ENCODE peak calls at places on chromosomes 11 and 22, in eight cellular contexts. N, E, Q, R, O, A, J and I are unnamed samples.
A peak's percentile ranks its signal among the peaks of the same experiment; 100 is the strongest.

GRCh38 chr22:30420401-30421178 is 5.0 kb upstream of the MTFP1 start:
- DNase-seq in R (no peak), J (no peak), Q (no peak), N (no peak), A (no peak), O (no peak), E (no peak), I (no peak)

GRCh38 chr11:134411887-134412507 is at the start of gene B3GAT1:
- DNase-seq in J (no peak), R (peak; percentile 67), N (no peak), O (no peak), Q (no peak), E (no peak), A (no peak), I (no peak)

GRCh38 chr11:104735013-104735412 is 163.2 kb downstream of the CASP12 start:
- DNase-seq in E (no peak), O (no peak), R (no peak), Q (no peak), N (no peak), J (no peak), A (no peak), I (no peak)

GRCh38 chr22:27667121-27667843 is 134.3 kb downstream of the MN1 start:
- DNase-seq in J (no peak), Q (no peak), A (no peak), N (no peak), E (no peak), R (no peak), O (no peak), I (no peak)

GRCh38 chr22:19579880-19580279 is 55.7 kb upstream of the CLDN5 start:
- DNase-seq in J (peak; percentile 65), A (no peak), Q (no peak), E (no peak), O (no peak), R (no peak), N (peak; percentile 74), I (no peak)

GRCh38 chr11:134524201-134524600 is 112.2 kb upstream of the B3GAT1 start:
- DNase-seq in N (peak; percentile 38), A (peak; percentile 14), J (peak; percentile 11), E (no peak), O (no peak), Q (no peak), R (no peak), I (no peak)

GRCh38 chr11:102971766-102972165 is 16.2 kb upstream of the MMP13 start:
- DNase-seq in N (no peak), O (no peak), A (no peak), Q (no peak), J (no peak), R (no peak), E (no peak), I (no peak)

GRCh38 chr11:78202733-78203167 is 14.0 kb downstream of the USP35 start:
- DNase-seq in N (peak; percentile 29), E (no peak), O (no peak), Q (peak; percentile 58), J (no peak), R (no peak), A (no peak), I (no peak)

GRCh38 chr11:2156416-2157182 is 4.4 kb downstream of the INS start:
- DNase-seq in R (peak; percentile 74), O (peak; percentile 77), A (peak; percentile 72), Q (peak; percentile 46), J (peak; percentile 87), E (peak; percentile 85), N (no peak), I (peak; percentile 39)

GRCh38 chr22:44702479-44703219 is 645 bp downstream of the PRR5 start:
- DNase-seq in J (no peak), A (no peak), R (peak; percentile 70), N (no peak), Q (no peak), O (peak; percentile 52), E (peak; percentile 41), I (no peak)

GRCh38 chr11:46352063-46352841 is 5.0 kb downstream of the DGKZ start:
- DNase-seq in O (no peak), Q (peak; percentile 81), E (peak; percentile 29), R (peak; percentile 65), N (no peak), J (peak; percentile 88), A (no peak), I (no peak)

GRCh38 chr11:133663135-133663534 is 130.8 kb upstream of the OPCML start:
- DNase-seq in R (no peak), A (no peak), E (no peak), Q (no peak), J (no peak), N (no peak), O (no peak), I (no peak)

GRCh38 chr11:1832181-1832988 is 2.4 kb upstream of the SYT8 start:
- DNase-seq in N (no peak), R (peak; percentile 62), Q (peak; percentile 75), O (peak; percentile 76), E (peak; percentile 70), A (no peak), J (peak; percentile 78), I (no peak)

GRCh38 chr11:22703040-22703439 is 36.6 kb downstream of the GAS2 start:
- DNase-seq in O (peak; percentile 6), E (peak; percentile 11), J (no peak), R (peak; percentile 97), A (no peak), N (no peak), Q (no peak), I (peak; percentile 80)

GRCh38 chr22:46934746-46935491 is 172.5 kb downstream of the TBC1D22A start:
- DNase-seq in Q (no peak), J (no peak), O (no peak), N (no peak), R (peak; percentile 9), E (peak; percentile 77), A (no peak), I (peak; percentile 51)

GRCh38 chr11:43664295-43664694 is 16.2 kb upstream of the HSD17B12 start:
- DNase-seq in O (no peak), E (no peak), J (no peak), R (no peak), N (no peak), A (no peak), Q (no peak), I (no peak)

GRCh38 chr11:34798985-34799384 is 117.2 kb downstream of the APIP start:
- DNase-seq in N (no peak), A (no peak), O (no peak), E (no peak), R (peak; percentile 31), J (no peak), Q (no peak), I (no peak)

GRCh38 chr11:78099671-78100070 is 20.0 kb upstream of the NDUFC2 start:
- DNase-seq in E (no peak), R (no peak), O (no peak), N (no peak), J (no peak), Q (no peak), A (no peak), I (no peak)

GRCh38 chr11:74749127-74749964 is 697 bp downstream of the RNF169 start:
- DNase-seq in O (peak; percentile 60), E (peak; percentile 57), J (peak; percentile 73), Q (peak; percentile 35), A (peak; percentile 57), N (no peak), R (peak; percentile 73), I (no peak)

GRCh38 chr11:100515087-100515486 is 172.0 kb upstream of the ARHGAP42 start:
- DNase-seq in E (peak; percentile 20), J (no peak), R (no peak), O (no peak), A (no peak), N (no peak), Q (no peak), I (no peak)

GRCh38 chr11:35458846-35459245 is 39.5 kb upstream of the SLC1A2 start:
- DNase-seq in A (no peak), J (no peak), N (no peak), Q (no peak), E (no peak), O (no peak), R (peak; percentile 73), I (no peak)

GRCh38 chr11:124762077-124762623 is at the start of gene ESAM:
- DNase-seq in A (no peak), Q (peak; percentile 60), N (no peak), R (peak; percentile 61), E (no peak), J (no peak), O (peak; percentile 84), I (no peak)

GRCh38 chr11:9701799-9702198 is 37.9 kb downstream of the SWAP70 start:
- DNase-seq in J (no peak), N (no peak), A (no peak), O (no peak), Q (no peak), E (no peak), R (peak; percentile 50), I (no peak)

GRCh38 chr22:28674121-28674563 is 5.5 kb downstream of the TTC28 start:
- DNase-seq in J (no peak), Q (peak; percentile 40), N (no peak), O (no peak), A (no peak), E (peak; percentile 41), R (no peak), I (no peak)

GRCh38 chr11:128261011-128261421 is 326.3 kb downstream of the ETS1 start:
- DNase-seq in A (no peak), Q (no peak), O (no peak), E (no peak), N (no peak), R (peak; percentile 47), J (no peak), I (no peak)

GRCh38 chr11:95108671-95109551 is 19.3 kb downstream of the ENDOD1 start:
- DNase-seq in N (no peak), A (no peak), R (peak; percentile 72), Q (no peak), E (no peak), J (no peak), O (no peak), I (no peak)

GRCh38 chr22:40180403-40180802 is 2.7 kb downstream of the TNRC6B start:
- DNase-seq in E (no peak), J (no peak), O (no peak), A (no peak), R (peak; percentile 36), Q (no peak), N (no peak), I (no peak)

GRCh38 chr22:19892249-19892879 is 37.7 kb upstream of the GNB1L start:
- DNase-seq in A (no peak), N (no peak), J (no peak), Q (no peak), O (no peak), R (peak; percentile 94), E (peak; percentile 57), I (no peak)

GRCh38 chr11:1939006-1939626 is 8.0 kb upstream of the MRPL23 start:
- DNase-seq in E (peak; percentile 28), R (no peak), A (no peak), J (peak; percentile 76), Q (no peak), O (peak; percentile 3), N (peak; percentile 71), I (no peak)

GRCh38 chr11:70278994-70279393 is 8.5 kb downstream of the PPFIA1 start:
- DNase-seq in E (no peak), O (no peak), N (no peak), R (no peak), J (no peak), A (peak; percentile 69), Q (no peak), I (no peak)

GRCh38 chr22:30398685-30399680 is 2.2 kb downstream of the SEC14L2 start:
- DNase-seq in E (no peak), J (no peak), A (no peak), Q (no peak), R (no peak), O (no peak), N (no peak), I (no peak)

GRCh38 chr11:134488512-134488911 is 76.5 kb upstream of the B3GAT1 start:
- DNase-seq in Q (no peak), J (no peak), N (no peak), O (no peak), A (no peak), E (no peak), R (no peak), I (no peak)

GRCh38 chr11:118338637-118339061 is 3.9 kb downstream of the CD3D start:
- DNase-seq in J (no peak), Q (peak; percentile 83), O (no peak), E (no peak), N (no peak), R (no peak), A (no peak), I (no peak)

GRCh38 chr11:19988598-19988997 is 171.7 kb downstream of the DBX1 start:
- DNase-seq in O (no peak), J (peak; percentile 76), A (no peak), R (no peak), E (no peak), Q (no peak), N (peak; percentile 82), I (no peak)